ENCODE peak calls at places on chromosomes 13 and 19, in five cellular contexts. Q is cardiac fibroblast, I is mucosa of descending colon, K is uterus, S is iPS-NIHi11. M is an unnamed sample.

GRCh38 chr13:112464720-112465119 is 88.6 kb downstream of the SPACA7 start:
- DNase-seq in S (no peak), Q (no peak), I (no peak), K (no peak), M (no peak)

GRCh38 chr13:70544706-70545105 is 436.5 kb upstream of the KLHL1 start:
- DNase-seq in Q (no peak), I (no peak), K (no peak), S (no peak), M (no peak)

GRCh38 chr13:106205871-106206270 is 329.6 kb downstream of the EFNB2 start:
- DNase-seq in I (no peak), Q (no peak), S (peak), K (no peak), M (no peak)

GRCh38 chr13:114113961-114114360 is 18.5 kb downstream of the RASA3 start:
- DNase-seq in K (peak), S (no peak), I (peak), Q (no peak), M (no peak)

GRCh38 chr19:46297700-46298476 is 1.0 kb downstream of the HIF3A start:
- DNase-seq in S (no peak), I (peak), K (peak), Q (peak), M (peak)

GRCh38 chr19:10089801-10090375 is 3.8 kb downstream of the SHFL start:
- DNase-seq in K (no peak), Q (no peak), S (no peak), I (no peak), M (no peak)

GRCh38 chr13:66716502-66716901 is 513.6 kb downstream of the PCDH9 start:
- DNase-seq in Q (no peak), K (no peak), S (no peak), I (no peak), M (no peak)

GRCh38 chr19:20928371-20928770 is 5.3 kb downstream of the ZNF85 start:
- DNase-seq in S (no peak), Q (peak), I (no peak), K (no peak), M (no peak)

GRCh38 chr13:20969182-20969581 is 66.6 kb upstream of the XPO4 start:
- DNase-seq in S (no peak), Q (no peak), I (no peak), K (no peak), M (no peak)

GRCh38 chr19:5958074-5958850 is 19.7 kb downstream of the RANBP3 start:
- DNase-seq in Q (no peak), I (no peak), K (no peak), S (no peak), M (no peak)

GRCh38 chr19:10431943-10432735 is 11.8 kb downstream of the PDE4A start:
- DNase-seq in I (peak), K (no peak), Q (peak), S (peak), M (peak)

GRCh38 chr13:110548891-110549794 is 12.4 kb downstream of the RAB20 start:
- DNase-seq in Q (no peak), S (no peak), K (no peak), I (no peak), M (no peak)

GRCh38 chr13:43223206-43223605 is 199.8 kb downstream of the DNAJC15 start:
- DNase-seq in K (no peak), S (no peak), Q (no peak), I (no peak), M (no peak)

GRCh38 chr19:44891016-44891882 is at the start of gene TOMM40:
- DNase-seq in Q (no peak), K (peak), S (peak), I (peak), M (peak)

GRCh38 chr19:2351591-2351990 is 8.5 kb upstream of the TMPRSS9 start:
- DNase-seq in I (no peak), K (no peak), Q (no peak), S (no peak), M (no peak)

GRCh38 chr19:19151418-19151817 is 13.1 kb upstream of the TMEM161A start:
- DNase-seq in I (no peak), S (no peak), Q (no peak), K (no peak), M (no peak)

GRCh38 chr13:111325146-111325890 is 4.9 kb downstream of the TEX29 start:
- DNase-seq in K (no peak), I (no peak), Q (no peak), S (no peak), M (no peak)

GRCh38 chr19:6772028-6772865 is at the start of gene VAV1:
- DNase-seq in I (peak), Q (no peak), S (peak), K (no peak), M (no peak)

GRCh38 chr19:3942790-3943409 is 10.0 kb downstream of the NMRK2 start:
- DNase-seq in S (no peak), Q (no peak), K (no peak), I (no peak), M (no peak)

GRCh38 chr19:49502866-49503581 is 6.8 kb downstream of the RPS11 start:
- DNase-seq in S (no peak), Q (peak), K (peak), I (peak), M (peak)

GRCh38 chr19:3125900-3126524 is 9.8 kb upstream of the GNA15 start:
- DNase-seq in I (peak), K (peak), Q (peak), S (peak), M (peak)